ENCODE peak calls at places on chromosomes 16 and 17, in ten cellular contexts. Q is cardiac fibroblast, V is right atrium auricular region, Z is epithelial cell of proximal tubule, K is choroid plexus epithelial cell, B is AG04449, I is uterus, G is stomach, C is body of pancreas, U is progenitor cell of endocrine pancreas. Y is an unnamed sample.

GRCh38 chr17:44910231-44911106 is 4.8 kb downstream of the GFAP start:
- DNase-seq in Q (no peak), V (no peak), Z (no peak), K (no peak), B (no peak), I (no peak), G (no peak), C (no peak), U (no peak), Y (no peak)

GRCh38 chr17:27567563-27567859 is 63.5 kb upstream of the LGALS9 start:
- DNase-seq in Q (no peak), V (no peak), Z (no peak), K (no peak), B (no peak), I (no peak), G (no peak), C (peak; percentile 72), U (no peak), Y (no peak)

GRCh38 chr16:51880776-51881175 is 666.2 kb downstream of the TOX3 start:
- DNase-seq in Q (peak; percentile 84), V (no peak), Z (no peak), K (peak; percentile 91), B (peak; percentile 66), I (no peak), G (no peak), C (no peak), U (no peak), Y (peak; percentile 78)

GRCh38 chr17:37830151-37830993 is 85.5 kb upstream of the HNF1B start:
- DNase-seq in Q (no peak), V (no peak), Z (peak; percentile 68), K (no peak), B (no peak), I (no peak), G (no peak), C (no peak), U (no peak), Y (no peak)

GRCh38 chr17:13843862-13844640 is 225.3 kb upstream of the COX10 start:
- DNase-seq in Q (peak; percentile 27), V (no peak), Z (no peak), K (no peak), B (no peak), I (no peak), G (no peak), C (no peak), U (no peak), Y (no peak)

GRCh38 chr16:83779881-83780280 is 27.9 kb upstream of the HSBP1 start:
- DNase-seq in Q (peak; percentile 35), V (no peak), Z (no peak), K (peak; percentile 75), B (peak; percentile 24), I (no peak), G (no peak), C (no peak), U (no peak), Y (peak; percentile 3)

GRCh38 chr17:48611213-48611612 is 396 bp upstream of the HOXB7 start:
- DNase-seq in Q (no peak), V (no peak), Z (no peak), K (no peak), B (no peak), I (no peak), G (no peak), C (no peak), U (no peak), Y (no peak)

GRCh38 chr16:30982548-30983288 is 2.3 kb upstream of the HSD3B7 start:
- DNase-seq in Q (peak; percentile 75), V (peak; percentile 68), Z (no peak), K (no peak), B (no peak), I (no peak), G (no peak), C (no peak), U (no peak), Y (no peak)

GRCh38 chr17:72569193-72569946 is 448.6 kb downstream of the SOX9 start:
- DNase-seq in Q (no peak), V (no peak), Z (no peak), K (no peak), B (no peak), I (no peak), G (peak; percentile 65), C (peak; percentile 64), U (no peak), Y (no peak)

DNA sequence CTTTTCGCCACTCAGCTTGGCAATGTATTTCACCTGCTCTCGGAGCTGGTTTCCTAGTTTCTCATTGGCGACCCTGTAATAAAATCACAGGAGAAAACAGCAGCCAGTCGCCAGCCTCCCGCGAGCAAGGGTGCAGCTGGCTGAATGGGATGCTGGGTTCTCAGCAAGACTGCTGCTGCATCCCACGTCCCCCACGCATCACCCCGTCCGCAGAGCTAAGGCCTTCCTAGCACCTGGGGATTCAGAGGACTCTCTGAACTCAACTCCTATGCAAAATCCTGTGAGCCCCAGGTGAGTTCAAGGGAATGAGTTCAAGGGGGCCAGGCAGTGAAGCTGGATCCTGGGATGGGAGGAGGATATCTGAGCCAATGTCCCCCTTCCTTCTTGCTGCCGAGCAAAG is 29.3 kb downstream of the DHX38 start:
- DNase-seq in Q (no peak), V (peak; percentile 49), Z (no peak), K (no peak), B (no peak), I (no peak), G (no peak), C (no peak), U (no peak), Y (no peak)
- TF ChIP-seq CTCF in Q (no peak), V (no peak), Z (no peak), K (no peak), B (no peak), I (no peak), G (no peak), C (no peak), U (no peak), Y (no peak)

GRCh38 chr17:50817142-50817751 is 18.1 kb upstream of the WFIKKN2 start:
- DNase-seq in Q (peak; percentile 33), V (no peak), Z (no peak), K (peak; percentile 43), B (no peak), I (peak; percentile 38), G (peak; percentile 68), C (peak; percentile 55), U (peak; percentile 47), Y (peak; percentile 26)
- TF ChIP-seq CTCF in Q (peak; percentile 80), V (peak; percentile 78), Z (peak; percentile 83), K (peak; percentile 77), B (peak; percentile 67), I (peak; percentile 45), G (peak; percentile 57), C (peak; percentile 73), U (peak; percentile 78), Y (peak; percentile 53)

DNA sequence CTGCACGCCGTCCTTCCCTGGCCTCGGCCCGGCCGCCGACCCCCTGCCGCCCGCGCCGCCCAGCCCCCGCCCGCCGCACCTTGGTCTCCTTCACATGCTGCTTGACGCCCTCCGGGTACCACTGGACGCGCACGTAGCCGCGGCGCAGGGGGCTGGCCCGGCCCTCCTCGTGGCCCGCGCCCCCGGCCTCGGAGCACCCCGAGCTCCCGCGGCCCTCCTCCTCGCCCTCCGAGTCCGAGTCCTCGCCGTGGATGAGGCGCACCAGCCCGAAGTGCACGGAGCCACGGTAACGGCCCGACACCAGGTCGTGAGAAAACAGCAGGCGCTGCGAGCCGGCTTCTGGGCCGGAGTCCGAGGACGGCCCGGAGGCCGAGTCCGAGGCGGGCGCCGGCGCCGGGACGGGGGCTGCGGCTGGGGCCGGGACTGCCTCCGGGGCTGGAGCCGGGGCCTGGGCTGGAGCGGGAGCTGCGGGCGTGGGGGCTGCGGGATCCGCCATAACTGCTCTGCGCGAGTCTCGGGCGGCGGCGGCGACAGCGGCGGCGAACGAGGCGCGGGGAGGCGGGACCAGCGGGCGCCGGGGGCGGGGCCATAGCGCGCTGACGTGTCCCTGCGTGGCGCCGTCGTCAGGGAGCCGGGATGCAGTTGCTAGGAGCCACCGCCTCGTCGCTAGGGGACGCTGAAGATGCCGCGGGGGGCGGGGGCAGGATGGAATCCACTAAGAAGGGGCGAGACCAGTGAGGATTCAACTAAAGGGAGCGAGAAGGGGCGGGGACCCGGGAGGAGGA is at the start of gene UBE2O:
- DNase-seq in Q (peak; percentile 84), V (peak; percentile 79), Z (no peak), K (peak; percentile 87), B (no peak), I (peak; percentile 85), G (peak; percentile 88), C (peak; percentile 87), U (peak; percentile 83), Y (peak; percentile 80)
- TF ChIP-seq CTCF in Q (peak; percentile 20), V (peak; percentile 34), Z (peak; percentile 25), K (peak; percentile 41), B (peak; percentile 80), I (peak; percentile 25), G (peak; percentile 30), C (peak; percentile 14), U (peak; percentile 39), Y (no peak)

GRCh38 chr16:69565611-69566436 is at the start of gene NFAT5:
- DNase-seq in Q (peak; percentile 82), V (peak; percentile 89), Z (no peak), K (peak; percentile 83), B (no peak), I (peak; percentile 94), G (peak; percentile 92), C (peak; percentile 93), U (peak; percentile 89), Y (peak; percentile 85)

GRCh38 chr16:69564845-69565610 is 738 bp upstream of the NFAT5 start:
- DNase-seq in Q (peak; percentile 19), V (no peak), Z (no peak), K (peak; percentile 12), B (no peak), I (no peak), G (no peak), C (no peak), U (no peak), Y (no peak)

GRCh38 chr16:69562818-69563217 is 2.9 kb upstream of the NFAT5 start:
- DNase-seq in Q (no peak), V (no peak), Z (no peak), K (no peak), B (no peak), I (no peak), G (no peak), C (no peak), U (no peak), Y (no peak)

GRCh38 chr16:69561901-69562300 is 3.9 kb upstream of the NFAT5 start:
- DNase-seq in Q (no peak), V (no peak), Z (no peak), K (peak; percentile 22), B (no peak), I (no peak), G (no peak), C (no peak), U (no peak), Y (peak; percentile 19)

DNA sequence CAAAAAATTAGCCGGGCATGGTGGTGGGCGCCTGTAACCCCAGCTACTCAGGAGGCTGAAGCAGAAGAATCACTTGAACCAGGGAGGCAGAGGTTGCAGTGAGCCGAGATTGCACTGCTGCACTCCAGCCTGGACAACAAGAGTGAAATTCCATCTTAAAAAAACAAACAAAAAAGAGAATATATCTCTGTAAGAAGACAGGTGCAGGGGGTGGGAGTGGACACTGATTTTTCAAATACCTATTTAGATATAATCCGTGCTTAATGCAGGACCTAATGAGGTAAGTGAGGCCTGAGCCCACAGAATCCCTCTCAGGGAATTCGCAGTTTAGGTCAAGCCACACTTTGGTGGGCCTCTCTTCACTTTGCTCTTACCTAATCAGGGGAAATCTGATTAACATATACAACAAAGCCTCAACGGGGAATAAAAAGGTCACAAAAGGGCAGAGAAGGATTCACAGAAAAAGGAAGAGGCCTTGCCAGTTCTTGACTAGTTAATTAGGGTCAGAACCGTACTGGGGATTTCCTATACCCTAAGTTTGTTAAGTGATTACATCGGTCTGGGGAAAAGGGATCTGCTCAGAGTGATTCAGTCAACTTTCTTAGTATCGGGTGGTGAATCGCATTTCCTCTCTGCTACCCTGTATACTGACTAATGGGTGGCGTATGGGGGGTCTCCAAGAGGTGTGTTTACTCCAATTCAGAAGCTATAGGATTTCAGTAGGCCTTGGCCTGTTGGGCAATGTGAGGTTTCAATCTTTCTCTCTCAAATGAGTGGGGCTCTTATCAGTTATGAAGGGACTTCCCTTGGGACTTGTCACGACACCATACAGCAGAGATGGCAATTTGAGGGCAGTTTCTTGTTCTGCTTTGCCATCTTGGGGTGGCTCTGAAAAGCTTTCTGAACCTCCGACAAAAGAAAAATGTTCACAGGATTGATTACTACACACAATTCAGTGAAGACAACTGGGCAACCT is 1.9 kb upstream of the NFAT5 start:
- DNase-seq in Q (peak; percentile 55), V (no peak), Z (no peak), K (peak; percentile 32), B (no peak), I (no peak), G (no peak), C (no peak), U (no peak), Y (peak; percentile 9)
- TF ChIP-seq CTCF in Q (no peak), V (no peak), Z (no peak), K (no peak), B (no peak), I (no peak), G (no peak), C (no peak), U (no peak), Y (no peak)